ENCODE peak calls at places on chromosome 21, in eight cellular contexts. R, Y, M, Q, L, G, P and S are unnamed samples.

GRCh38 chr21:42475526-42476492 is 20.2 kb downstream of the RSPH1 start:
- DNase-seq in R (no peak), Y (no peak), M (no peak), Q (no peak), L (no peak), G (no peak), P (no peak), S (no peak)

GRCh38 chr21:28639742-28640141 is 352.9 kb downstream of the LTN1 start:
- DNase-seq in R (no peak), Y (no peak), M (no peak), Q (no peak), L (no peak), G (no peak), P (no peak), S (no peak)

GRCh38 chr21:25461730-25462129 is 145.6 kb downstream of the MRPL39 start:
- DNase-seq in R (no peak), Y (no peak), M (no peak), Q (no peak), L (no peak), G (no peak), P (no peak), S (no peak)

GRCh38 chr21:32537569-32537881 is 47.8 kb downstream of the TCP10L start:
- DNase-seq in R (peak), Y (no peak), M (no peak), Q (no peak), L (no peak), G (no peak), P (peak), S (no peak)

GRCh38 chr21:45279446-45280177 is 8.1 kb downstream of the POFUT2 start:
- DNase-seq in R (no peak), Y (no peak), M (no peak), Q (no peak), L (peak), G (no peak), P (no peak), S (peak)

GRCh38 chr21:42277593-42277992 is 37.6 kb downstream of the TFF3 start:
- DNase-seq in R (no peak), Y (no peak), M (no peak), Q (no peak), L (no peak), G (no peak), P (no peak), S (no peak)

GRCh38 chr21:32914424-32915070 is 111.2 kb upstream of the OLIG2 start:
- DNase-seq in R (no peak), Y (no peak), M (no peak), Q (no peak), L (no peak), G (no peak), P (no peak), S (no peak)

GRCh38 chr21:36487641-36488307 is 7.9 kb upstream of the CLDN14 start:
- DNase-seq in R (peak), Y (no peak), M (no peak), Q (no peak), L (no peak), G (no peak), P (no peak), S (peak)

GRCh38 chr21:32020551-32020950 is 147.7 kb downstream of the HUNK start:
- DNase-seq in R (no peak), Y (no peak), M (no peak), Q (no peak), L (no peak), G (no peak), P (no peak), S (no peak)

GRCh38 chr21:32307706-32308105 is 9.1 kb downstream of the MRAP start:
- DNase-seq in R (no peak), Y (no peak), M (no peak), Q (no peak), L (no peak), G (no peak), P (no peak), S (no peak)

GRCh38 chr21:45977396-45977795 is 4.2 kb upstream of the COL6A1 start:
- DNase-seq in R (no peak), Y (no peak), M (no peak), Q (no peak), L (peak), G (no peak), P (peak), S (no peak)

GRCh38 chr21:46004168-46004861 is 22.7 kb downstream of the COL6A1 start:
- DNase-seq in R (peak), Y (no peak), M (no peak), Q (no peak), L (no peak), G (no peak), P (peak), S (peak)

GRCh38 chr21:32771134-32771523 is 426 bp downstream of the PAXBP1 start:
- DNase-seq in R (peak), Y (no peak), M (peak), Q (peak), L (peak), G (no peak), P (peak), S (peak)